ENCODE peak calls at places on chromosomes 6 and 20, in six cellular contexts. R, U, J, X, I and M are unnamed samples.

GRCh38 chr20:49259284-49259683 is 18.6 kb downstream of the ZNFX1 start:
- ATAC-seq in J (no peak), R (no peak), U (no peak), I (no peak), X (no peak), M (no peak)

GRCh38 chr20:24995741-24996448 is 3.3 kb upstream of the APMAP start:
- ATAC-seq in R (no peak), I (no peak), X (no peak), J (no peak), U (no peak), M (no peak)

GRCh38 chr6:30317913-30318589 is 8.7 kb upstream of the TRIM39 start:
- ATAC-seq in R (no peak), U (no peak), X (no peak), I (no peak), J (no peak), M (no peak)

GRCh38 chr6:45495404-45496084 is 117.8 kb upstream of the SUPT3H start:
- ATAC-seq in U (no peak), J (no peak), X (no peak), R (no peak), I (no peak), M (no peak)

GRCh38 chr20:49831022-49831769 is 18.6 kb downstream of the SLC9A8 start:
- ATAC-seq in U (no peak), X (no peak), J (no peak), I (no peak), R (peak), M (no peak)

GRCh38 chr20:44754554-44754953 is 8.9 kb downstream of the KCNK15 start:
- ATAC-seq in X (no peak), J (no peak), I (no peak), R (no peak), U (no peak), M (no peak)

GRCh38 chr6:144467153-144467762 is 182.1 kb downstream of the UTRN start:
- ATAC-seq in I (no peak), J (no peak), X (no peak), U (no peak), R (peak), M (no peak)

GRCh38 chr20:50745634-50746137 is 14.3 kb downstream of the PARD6B start:
- ATAC-seq in X (no peak), R (no peak), J (no peak), U (no peak), I (no peak), M (no peak)

GRCh38 chr20:1800777-1801176 is 94.4 kb upstream of the SIRPA start:
- ATAC-seq in U (peak), I (no peak), R (no peak), X (peak), J (no peak), M (no peak)

GRCh38 chr6:20024316-20024673 is 187.1 kb downstream of the ID4 start:
- ATAC-seq in J (no peak), U (no peak), R (no peak), I (no peak), X (no peak), M (no peak)

GRCh38 chr6:136566007-136566487 is 15.8 kb upstream of the MAP7 start:
- ATAC-seq in J (peak), I (no peak), U (no peak), R (no peak), X (no peak), M (no peak)

GRCh38 chr6:133964052-133964451 is 11.0 kb downstream of the TBPL1 start:
- ATAC-seq in R (no peak), I (no peak), X (peak), J (peak), U (no peak), M (no peak)

GRCh38 chr20:33679758-33680485 is 5.7 kb upstream of the NECAB3 start:
- ATAC-seq in J (no peak), R (no peak), I (no peak), U (no peak), X (peak), M (no peak)
- TF ChIP-seq POLR2A in J (no peak), R (no peak), I (no peak), U (no peak), X (peak), M (no peak)

GRCh38 chr6:111450087-111450486 is 32.9 kb downstream of the REV3L start:
- ATAC-seq in X (no peak), I (no peak), R (no peak), J (no peak), U (no peak), M (no peak)

GRCh38 chr6:111445786-111446395 is 37.1 kb downstream of the REV3L start:
- ATAC-seq in X (peak), J (no peak), U (no peak), I (no peak), R (no peak), M (no peak)

GRCh38 chr6:111447051-111447450 is 36.0 kb downstream of the REV3L start:
- ATAC-seq in I (no peak), U (no peak), J (no peak), R (no peak), X (no peak), M (no peak)

GRCh38 chr6:111444794-111445193 is 38.2 kb downstream of the REV3L start:
- ATAC-seq in R (no peak), U (no peak), J (no peak), X (no peak), I (no peak), M (no peak)

GRCh38 chr6:111449129-111449528 is 33.9 kb downstream of the REV3L start:
- ATAC-seq in X (no peak), U (no peak), R (no peak), J (no peak), I (no peak), M (no peak)
- TF ChIP-seq POLR2AphosphoS5 in X (no peak), U (no peak), R (no peak), J (no peak), I (no peak), M (no peak)

GRCh38 chr6:10404107-10404798 is 10.6 kb downstream of the TFAP2A start:
- ATAC-seq in R (no peak), I (peak), J (peak), X (peak), U (peak), M (peak)
- TF ChIP-seq POLR2A in R (no peak), I (no peak), J (peak), X (peak), U (peak), M (peak)

GRCh38 chr20:19934792-19935491 is 82.2 kb upstream of the NAA20 start:
- ATAC-seq in R (no peak), X (peak), U (no peak), I (peak), J (no peak), M (peak)
- TF ChIP-seq POLR2AphosphoS5 in R (no peak), X (no peak), U (no peak), I (peak), J (no peak), M (no peak)

DNA sequence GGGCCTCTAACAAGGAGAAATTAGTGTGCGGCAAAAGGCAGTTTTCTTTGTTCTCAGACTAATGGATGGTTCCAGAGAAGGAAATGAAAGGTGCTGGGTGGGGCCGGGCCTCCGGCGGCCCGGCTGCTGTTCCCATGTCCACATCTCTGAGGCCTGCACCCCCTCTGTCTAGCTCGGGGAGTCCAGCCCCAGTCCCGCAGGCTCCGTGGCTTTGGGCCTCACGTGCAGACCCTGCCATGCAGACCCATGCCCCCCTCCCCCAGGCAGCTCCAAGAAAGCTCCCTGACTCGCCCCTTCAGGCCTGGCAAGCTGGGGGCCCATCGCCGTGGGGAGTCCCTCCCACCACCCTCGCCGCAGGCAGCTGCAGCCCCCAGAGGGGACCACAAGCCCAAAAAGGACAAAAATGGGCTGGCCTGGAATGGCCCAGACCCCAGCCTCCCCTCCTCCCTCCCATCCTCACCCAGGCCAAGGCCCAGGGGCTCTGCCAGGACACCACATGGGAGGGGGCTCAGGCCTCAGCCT is 35.7 kb upstream of the MRGBP start:
- ATAC-seq in R (no peak), J (no peak), X (no peak), U (no peak), I (no peak), M (no peak)
- TF ChIP-seq POLR2A in R (no peak), J (no peak), X (no peak), U (no peak), I (no peak), M (no peak)

DNA sequence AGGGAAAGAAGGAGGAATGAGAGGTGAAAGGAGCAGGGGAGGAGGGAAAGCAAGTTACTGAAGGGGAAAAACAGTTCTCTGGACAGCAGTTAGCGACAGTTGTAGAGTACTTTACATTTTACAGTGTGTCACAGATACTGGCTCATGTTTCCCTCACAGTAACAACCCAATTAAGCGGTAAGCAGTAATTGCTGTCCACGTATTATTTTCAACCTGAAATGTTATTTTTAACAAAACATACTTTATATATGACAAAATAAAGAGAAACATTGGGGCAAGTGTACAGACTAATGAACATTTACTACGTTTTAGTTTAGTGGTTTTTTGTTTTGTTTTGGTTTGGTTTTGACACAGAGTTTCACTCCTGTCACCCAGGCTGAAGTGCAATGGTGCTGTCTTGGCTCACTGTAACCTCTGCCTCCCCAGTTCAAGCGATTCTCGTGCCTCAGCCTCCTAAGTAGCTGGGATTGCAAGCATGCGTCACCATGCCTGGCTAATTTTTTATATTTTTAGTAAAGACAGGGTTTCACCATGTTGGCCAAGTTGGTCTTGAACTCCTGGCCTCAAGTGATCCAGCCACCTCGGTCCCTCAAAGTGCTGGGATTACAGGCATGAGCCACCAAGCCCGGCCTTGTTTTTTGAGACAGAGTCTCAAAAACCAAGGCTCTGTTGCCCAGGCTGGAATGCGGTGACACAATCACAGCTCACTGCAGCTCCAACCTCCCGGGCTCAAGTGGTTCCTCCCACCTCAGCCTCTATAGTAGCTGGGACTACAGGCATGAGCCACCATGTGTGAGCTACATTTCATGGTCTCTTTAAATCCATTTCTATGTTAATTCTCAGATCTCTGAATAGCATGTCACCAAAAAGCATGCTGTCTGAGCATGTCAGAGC is 22.6 kb upstream of the BTN3A2 start:
- ATAC-seq in U (peak), J (peak), R (peak), X (peak), I (no peak), M (no peak)
- TF ChIP-seq POLR2AphosphoS5 in U (no peak), J (no peak), R (no peak), X (no peak), I (no peak), M (no peak)

GRCh38 chr6:122788208-122788607 is 850 bp upstream of the SMPDL3A start:
- ATAC-seq in J (no peak), R (no peak), U (no peak), X (no peak), I (no peak), M (no peak)

GRCh38 chr6:122789862-122790739 is 1.0 kb downstream of the SMPDL3A start:
- ATAC-seq in J (peak), R (peak), I (peak), X (peak), U (peak), M (peak)

GRCh38 chr6:122788663-122789062 is 395 bp upstream of the SMPDL3A start:
- ATAC-seq in X (no peak), I (no peak), U (no peak), J (no peak), R (no peak), M (no peak)

GRCh38 chr6:122790740-122791679 is 2.0 kb downstream of the SMPDL3A start:
- ATAC-seq in X (peak), U (no peak), I (peak), J (no peak), R (peak), M (no peak)

GRCh38 chr6:122789078-122789861 is at the start of gene SMPDL3A:
- ATAC-seq in X (peak), I (peak), J (peak), U (peak), R (peak), M (peak)
- TF ChIP-seq POLR2A in X (no peak), I (no peak), J (peak), U (peak), R (peak), M (peak)

GRCh38 chr6:168671863-168672546 is 231.0 kb downstream of the SMOC2 start:
- ATAC-seq in X (no peak), J (no peak), R (no peak), U (no peak), I (no peak), M (no peak)
- TF ChIP-seq POLR2AphosphoS5 in X (no peak), J (no peak), R (no peak), U (no peak), I (no peak), M (no peak)